ENCODE peak calls at places on chromosome 1, in four cellular contexts. T, M, O and L are unnamed samples.

GRCh38 chr1:38941093-38941492 is 537 bp downstream of the RHBDL2 start:
- DNase-seq in T (no peak), M (no peak), O (no peak), L (no peak)

GRCh38 chr1:244388961-244389360 is 62.7 kb downstream of the ADSS2 start:
- DNase-seq in T (no peak), M (no peak), O (no peak), L (no peak)

GRCh38 chr1:47187226-47187925 is 2.5 kb downstream of the PDZK1IP1 start:
- DNase-seq in T (no peak), M (no peak), O (no peak), L (peak; percentile 2)

GRCh38 chr1:189851806-189852367 is 625.8 kb downstream of the BRINP3 start:
- DNase-seq in T (no peak), M (no peak), O (no peak), L (no peak)

GRCh38 chr1:217137210-217137871 is 414.1 kb upstream of the ESRRG start:
- DNase-seq in T (no peak), M (peak; percentile 30), O (no peak), L (no peak)

GRCh38 chr1:18945401-18945849 is 11.1 kb downstream of the IFFO2 start:
- DNase-seq in T (no peak), M (no peak), O (peak; percentile 50), L (no peak)

GRCh38 chr1:170321113-170321512 is 175.4 kb downstream of the NTMT2 start:
- DNase-seq in T (no peak), M (no peak), O (no peak), L (no peak)

GRCh38 chr1:170967042-170967910 is 31.9 kb downstream of the MROH9 start:
- DNase-seq in T (no peak), M (no peak), O (no peak), L (no peak)

GRCh38 chr1:109750920-109751319 is 10.1 kb upstream of the GSTM3 start:
- DNase-seq in T (no peak), M (no peak), O (no peak), L (no peak)

GRCh38 chr1:13813398-13814012 is 113.5 kb downstream of the PRDM2 start:
- DNase-seq in T (peak; percentile 64), M (peak; percentile 56), O (no peak), L (peak; percentile 46)
- TF ChIP-seq CTCF in T (peak; percentile 60), M (peak; percentile 69), O (peak; percentile 60), L (peak; percentile 53)

DNA sequence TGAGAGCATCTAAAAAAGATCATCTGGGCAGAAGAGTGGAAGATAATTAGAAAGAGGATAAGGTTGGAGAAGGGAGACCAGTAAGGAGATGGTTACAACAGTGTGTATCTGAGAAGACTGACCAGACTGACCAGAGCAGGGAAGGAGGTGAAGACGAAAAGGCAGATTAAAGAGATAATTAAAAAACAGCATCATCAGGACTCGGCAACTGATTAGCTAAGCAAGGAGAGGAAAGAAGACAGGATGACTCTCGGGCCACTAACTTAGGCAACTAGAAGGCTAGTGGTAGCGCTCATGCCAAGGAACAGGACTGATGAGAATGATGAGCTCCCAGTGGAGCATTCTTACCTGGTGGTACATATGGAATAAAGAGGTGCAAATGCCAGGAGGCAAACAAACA is 3.9 kb downstream of the RBM34 start:
- DNase-seq in T (no peak), M (no peak), O (no peak), L (no peak)
- TF ChIP-seq CTCF in T (no peak), M (no peak), O (no peak), L (no peak)

GRCh38 chr1:201085902-201086735 is 26.1 kb downstream of the CACNA1S start:
- DNase-seq in T (peak; percentile 46), M (peak; percentile 55), O (peak; percentile 34), L (no peak)
- TF ChIP-seq CTCF in T (peak; percentile 52), M (peak; percentile 39), O (peak; percentile 67), L (peak; percentile 34)

DNA sequence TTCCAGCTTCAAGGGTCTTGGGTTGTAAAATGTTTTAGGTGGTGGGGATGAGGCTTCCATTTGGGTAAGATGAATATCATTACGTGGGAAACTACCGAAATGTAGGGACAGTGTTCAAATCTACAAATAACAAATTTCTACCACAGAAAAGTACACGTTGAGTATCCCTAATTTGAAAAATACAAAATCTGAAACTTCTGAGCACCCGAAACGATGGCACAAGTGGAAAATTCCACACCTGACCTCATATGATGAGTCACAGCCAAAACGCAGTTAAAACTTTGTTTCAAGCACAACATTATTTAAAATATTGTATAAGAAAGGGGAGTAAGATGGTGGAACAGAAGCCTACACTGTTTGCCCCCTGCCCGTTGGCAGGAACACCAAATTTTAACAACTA is 8.8 kb upstream of the HENMT1 start:
- DNase-seq in T (no peak), M (no peak), O (no peak), L (no peak)
- TF ChIP-seq CTCF in T (no peak), M (no peak), O (no peak), L (no peak)

GRCh38 chr1:114196992-114197907 is 43.6 kb upstream of the SYT6 start:
- DNase-seq in T (no peak), M (no peak), O (no peak), L (no peak)

GRCh38 chr1:114189398-114189797 is 35.7 kb upstream of the SYT6 start:
- DNase-seq in T (no peak), M (no peak), O (no peak), L (no peak)

GRCh38 chr1:114195819-114196218 is 42.1 kb upstream of the SYT6 start:
- DNase-seq in T (no peak), M (no peak), O (no peak), L (no peak)

GRCh38 chr1:114192328-114192727 is 38.7 kb upstream of the SYT6 start:
- DNase-seq in T (no peak), M (no peak), O (no peak), L (no peak)
- TF ChIP-seq CTCF in T (no peak), M (no peak), O (no peak), L (no peak)

GRCh38 chr1:7576946-7577657 is 194.0 kb upstream of the VAMP3 start:
- DNase-seq in T (no peak), M (no peak), O (no peak), L (no peak)
- TF ChIP-seq CTCF in T (no peak), M (no peak), O (peak; percentile 56), L (no peak)

GRCh38 chr1:182388392-182389134 is 3.0 kb downstream of the GLUL start:
- DNase-seq in T (no peak), M (no peak), O (no peak), L (no peak)

GRCh38 chr1:182392045-182393028 is 747 bp upstream of the GLUL start:
- DNase-seq in T (peak; percentile 45), M (no peak), O (peak; percentile 66), L (peak; percentile 33)

GRCh38 chr1:182391362-182392044 is at the start of gene GLUL:
- DNase-seq in T (peak; percentile 69), M (peak; percentile 97), O (peak; percentile 96), L (peak; percentile 72)

GRCh38 chr1:182389619-182390047 is 2.0 kb downstream of the GLUL start:
- DNase-seq in T (no peak), M (no peak), O (peak; percentile 30), L (no peak)

GRCh38 chr1:182391028-182391361 is 595 bp downstream of the GLUL start:
- DNase-seq in T (no peak), M (no peak), O (no peak), L (no peak)
- TF ChIP-seq CTCF in T (no peak), M (no peak), O (peak; percentile 61), L (no peak)

DNA sequence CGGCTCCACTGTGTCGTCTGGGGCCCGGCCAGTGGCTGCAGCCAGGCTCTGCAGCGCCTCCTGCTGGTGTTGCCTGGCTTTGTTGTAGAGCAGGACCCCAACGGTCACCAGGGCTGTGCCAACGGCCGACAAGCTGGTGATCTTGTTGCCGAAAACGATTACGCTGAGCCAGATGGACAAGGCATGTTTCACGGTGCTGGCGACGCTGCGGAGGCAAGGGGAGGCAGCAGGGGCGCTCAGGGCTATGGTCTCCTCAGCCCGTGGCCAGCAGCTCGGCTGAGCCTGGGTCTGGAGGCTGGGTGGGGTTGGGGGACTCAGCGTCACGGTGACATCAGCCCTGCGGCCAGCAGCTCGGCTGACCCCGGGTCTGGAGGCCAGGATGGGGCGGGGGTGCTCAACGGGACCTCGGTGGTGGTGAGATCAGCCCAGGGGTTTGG is 7.0 kb upstream of the CDK11B start:
- DNase-seq in T (no peak), M (peak; percentile 73), O (no peak), L (peak; percentile 24)
- TF ChIP-seq CTCF in T (peak; percentile 59), M (peak; percentile 61), O (peak; percentile 54), L (no peak)

GRCh38 chr1:206828765-206829164 is 36.7 kb upstream of the IL20 start:
- DNase-seq in T (no peak), M (no peak), O (no peak), L (no peak)
- TF ChIP-seq CTCF in T (no peak), M (no peak), O (no peak), L (no peak)

GRCh38 chr1:13948396-13948795 is 248.4 kb downstream of the PRDM2 start:
- DNase-seq in T (no peak), M (no peak), O (no peak), L (no peak)

GRCh38 chr1:13951793-13952751 is 252.1 kb downstream of the PRDM2 start:
- DNase-seq in T (no peak), M (no peak), O (no peak), L (no peak)

GRCh38 chr1:13948851-13949490 is 249.0 kb downstream of the PRDM2 start:
- DNase-seq in T (no peak), M (no peak), O (peak; percentile 42), L (no peak)

GRCh38 chr1:13949571-13949970 is 249.6 kb downstream of the PRDM2 start:
- DNase-seq in T (no peak), M (no peak), O (no peak), L (no peak)

DNA sequence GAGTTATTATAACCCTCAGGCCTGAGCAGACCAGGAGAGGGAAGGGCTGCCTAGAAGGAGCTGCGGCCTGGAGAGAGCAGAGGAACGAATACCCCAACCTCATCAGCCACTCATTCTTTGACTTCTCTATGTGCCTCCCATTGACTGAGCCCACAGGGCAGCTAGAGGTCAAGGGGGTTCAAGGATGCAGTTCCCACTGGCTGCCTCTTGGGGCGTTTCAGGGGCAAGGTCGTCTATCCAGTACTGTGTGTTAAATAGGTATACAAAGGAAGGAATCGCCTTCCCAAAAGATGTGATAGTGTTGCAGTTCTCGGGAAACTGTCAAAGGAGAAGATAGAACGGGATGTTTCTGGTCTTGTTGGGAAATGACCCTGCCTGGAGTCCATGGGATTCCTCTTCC is 250.6 kb downstream of the PRDM2 start:
- DNase-seq in T (no peak), M (peak; percentile 35), O (no peak), L (no peak)
- TF ChIP-seq CTCF in T (no peak), M (peak; percentile 51), O (peak; percentile 18), L (no peak)